ENCODE peak calls at places on chromosome 16, in six cellular contexts. X is Caki2; N is GM12865; Q is stimulated activated CD4-positive, alpha-beta T cell treated with anti-CD3 and anti-CD28 coated beads, Interleukin-1b, Interleukin-23, amount 100 ng/mL, for 4 hours; G is epithelial cell of prostate; R is hypothalamus. U is an unnamed sample.

GRCh38 chr16:10979717-10980601 is 35.6 kb downstream of the CLEC16A start:
- DNase-seq in X (no peak), N (no peak), Q (no peak), G (peak; percentile 52), R (peak; percentile 13), U (no peak)

GRCh38 chr16:69064164-69064563 is 41.3 kb upstream of the HAS3 start:
- DNase-seq in X (peak; percentile 78), N (no peak), Q (no peak), G (no peak), R (no peak), U (no peak)

GRCh38 chr16:50284131-50284911 is 18.0 kb downstream of the ADCY7 start:
- DNase-seq in X (no peak), N (no peak), Q (no peak), G (no peak), R (no peak), U (no peak)

GRCh38 chr16:30185141-30185682 is 1.8 kb downstream of the CORO1A start:
- DNase-seq in X (no peak), N (peak; percentile 74), Q (no peak), G (no peak), R (no peak), U (peak; percentile 62)

GRCh38 chr16:1175566-1176279 is 22.8 kb downstream of the CACNA1H start:
- DNase-seq in X (no peak), N (no peak), Q (no peak), G (no peak), R (no peak), U (no peak)

GRCh38 chr16:57089406-57089805 is 3.0 kb upstream of the CPNE2 start:
- DNase-seq in X (no peak), N (no peak), Q (no peak), G (no peak), R (no peak), U (no peak)

GRCh38 chr16:74625500-74626350 is 18.8 kb upstream of the GLG1 start:
- DNase-seq in X (peak; percentile 83), N (no peak), Q (no peak), G (no peak), R (no peak), U (no peak)

GRCh38 chr16:29927523-29927905 is 1.5 kb upstream of the KCTD13 start:
- DNase-seq in X (no peak), N (no peak), Q (no peak), G (no peak), R (no peak), U (no peak)

GRCh38 chr16:8966781-8967436 is 3.2 kb upstream of the USP7 start:
- DNase-seq in X (peak; percentile 33), N (no peak), Q (no peak), G (no peak), R (no peak), U (no peak)